ENCODE peak calls at places on chromosomes 11 and 22, in nine cellular contexts. J, H, D, P, Z, L, V, I and T are unnamed samples.
A peak's percentile ranks its signal among the peaks of the same experiment; 100 is the strongest.

GRCh38 chr22:17518379-17518778 is 44.9 kb upstream of the SLC25A18 start:
- DNase-seq in Z (no peak), I (no peak), H (no peak), J (no peak), L (no peak), V (no peak), D (no peak), P (no peak), T (no peak)

GRCh38 chr22:48797731-48798130 is 1029.9 kb downstream of the BRD1 start:
- DNase-seq in J (no peak), I (no peak), V (no peak), Z (no peak), L (no peak), H (no peak), P (no peak), D (no peak), T (no peak)

GRCh38 chr11:31641477-31642062 is 132.0 kb downstream of the ELP4 start:
- DNase-seq in J (peak; percentile 51), P (peak; percentile 65), V (peak; percentile 16), H (peak; percentile 53), Z (peak; percentile 86), I (peak; percentile 27), D (no peak), L (peak; percentile 68), T (no peak)

GRCh38 chr11:17533341-17533740 is 10.9 kb downstream of the USH1C start:
- DNase-seq in V (no peak), L (no peak), Z (no peak), D (no peak), P (no peak), J (no peak), H (no peak), I (no peak), T (no peak)

GRCh38 chr11:79206951-79207350 is 233.9 kb downstream of the TENM4 start:
- DNase-seq in J (peak; percentile 10), L (no peak), H (no peak), I (no peak), V (no peak), Z (peak; percentile 50), D (no peak), P (peak; percentile 38), T (no peak)

GRCh38 chr22:29202231-29203192 is 3.2 kb upstream of the EMID1 start:
- DNase-seq in L (peak; percentile 45), H (peak; percentile 35), Z (peak; percentile 68), V (no peak), P (peak; percentile 59), I (peak; percentile 58), D (no peak), J (no peak), T (no peak)

GRCh38 chr11:47539681-47540039 is 13.3 kb downstream of the CELF1 start:
- DNase-seq in Z (no peak), P (no peak), L (peak; percentile 22), V (peak; percentile 9), D (no peak), J (no peak), I (no peak), H (no peak), T (no peak)

GRCh38 chr11:789951-790350 is at the start of gene CEND1:
- DNase-seq in J (peak; percentile 65), H (peak; percentile 48), D (no peak), I (no peak), L (peak; percentile 44), V (no peak), Z (peak; percentile 79), P (peak; percentile 62), T (no peak)

GRCh38 chr11:131696584-131697120 is 326.2 kb downstream of the NTM start:
- DNase-seq in H (no peak), L (no peak), D (no peak), V (no peak), Z (no peak), I (no peak), J (no peak), P (no peak), T (no peak)

GRCh38 chr11:27211370-27212127 is 151.5 kb downstream of the CCDC34 start:
- DNase-seq in H (no peak), I (no peak), Z (peak; percentile 48), J (no peak), L (no peak), D (no peak), P (peak; percentile 58), V (no peak), T (no peak)
- TF ChIP-seq CTCF in H (peak; percentile 74), I (peak; percentile 39), Z (peak; percentile 72), J (peak; percentile 29), L (peak; percentile 41), D (no peak), P (peak; percentile 52), V (no peak), T (peak; percentile 71)

GRCh38 chr11:8266246-8267241 is 2.9 kb upstream of the LMO1 start:
- DNase-seq in Z (no peak), D (no peak), P (no peak), L (no peak), I (no peak), H (no peak), V (no peak), J (no peak), T (no peak)

GRCh38 chr11:8267831-8268529 is 4.3 kb upstream of the LMO1 start:
- DNase-seq in I (no peak), L (peak; percentile 18), Z (peak; percentile 65), J (peak; percentile 49), D (peak; percentile 25), H (no peak), P (peak; percentile 43), V (no peak), T (no peak)

GRCh38 chr11:8267280-8267679 is 3.6 kb upstream of the LMO1 start:
- DNase-seq in P (no peak), J (no peak), H (no peak), D (no peak), L (no peak), V (no peak), I (no peak), Z (no peak), T (no peak)

GRCh38 chr11:8263769-8264410 is at the start of gene LMO1:
- DNase-seq in H (peak; percentile 89), Z (peak; percentile 91), D (peak; percentile 77), J (peak; percentile 94), I (peak; percentile 83), L (peak; percentile 77), P (peak; percentile 91), V (peak; percentile 90), T (peak; percentile 89)

DNA sequence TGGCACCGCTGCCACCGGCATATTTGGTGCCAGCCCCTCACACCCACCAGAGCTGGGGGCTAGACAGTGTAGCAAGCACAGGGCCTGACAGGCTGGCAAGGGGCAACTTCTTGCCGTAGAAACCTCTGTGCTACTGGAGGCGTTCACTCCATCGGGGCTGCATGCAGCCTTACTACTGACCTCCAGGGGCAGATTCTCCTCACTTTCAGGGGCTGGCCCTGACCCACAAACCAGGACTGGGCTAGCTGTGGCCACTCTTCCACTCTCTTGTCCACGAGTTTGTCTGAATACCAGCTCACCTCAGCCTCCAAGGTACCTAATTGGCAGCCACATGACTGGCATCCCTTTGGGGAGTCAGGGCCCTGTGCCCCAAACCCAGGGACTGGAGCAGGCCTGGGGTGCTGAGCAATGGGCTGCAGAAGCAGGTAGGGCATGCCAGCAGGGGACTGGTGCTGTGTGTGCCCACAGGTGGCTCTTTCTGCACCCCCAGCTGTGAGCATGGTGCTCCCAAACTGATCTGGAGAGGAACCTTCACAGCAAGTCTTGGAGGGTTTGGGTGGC is 2.1 kb upstream of the LMO1 start:
- DNase-seq in I (no peak), H (peak; percentile 32), P (peak; percentile 44), Z (peak; percentile 67), D (no peak), L (no peak), J (no peak), V (no peak), T (no peak)
- TF ChIP-seq CTCF in I (no peak), H (peak; percentile 38), P (peak; percentile 18), Z (peak; percentile 53), D (no peak), L (peak; percentile 16), J (peak; percentile 42), V (peak; percentile 6), T (peak; percentile 66)

DNA sequence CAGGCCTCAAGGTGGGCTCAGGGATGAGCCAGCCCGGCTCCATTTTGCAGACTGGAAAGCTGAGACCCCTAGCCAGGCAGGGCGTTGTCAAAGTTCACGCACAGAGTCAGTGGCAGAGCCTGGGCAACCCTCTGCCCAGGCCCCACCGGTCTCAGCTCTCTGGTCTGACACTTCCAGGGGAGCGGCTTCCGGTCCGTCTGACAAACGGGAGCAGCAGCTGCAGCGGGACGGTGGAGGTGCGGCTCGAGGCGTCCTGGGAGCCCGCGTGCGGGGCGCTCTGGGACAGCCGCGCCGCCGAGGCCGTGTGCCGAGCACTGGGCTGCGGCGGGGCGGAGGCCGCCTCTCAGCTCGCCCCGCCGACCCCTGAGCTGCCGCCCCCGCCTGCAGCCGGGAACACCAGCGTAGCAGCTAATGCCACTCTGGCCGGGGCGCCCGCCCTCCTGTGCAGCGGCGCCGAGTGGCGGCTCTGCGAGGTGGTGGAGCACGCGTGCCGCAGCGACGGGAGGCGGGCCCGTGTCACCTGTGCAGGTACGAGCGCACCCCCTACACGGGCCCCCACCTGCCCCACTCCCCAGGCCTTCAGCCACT is 36.0 kb downstream of the CD6 start:
- DNase-seq in P (peak; percentile 47), Z (peak; percentile 70), L (peak; percentile 31), J (peak; percentile 61), D (peak; percentile 40), H (no peak), I (peak; percentile 36), V (peak; percentile 22), T (no peak)
- TF ChIP-seq CTCF in P (no peak), Z (no peak), L (no peak), J (no peak), D (no peak), H (no peak), I (no peak), V (no peak), T (no peak)

GRCh38 chr11:22177186-22177585 is 15.7 kb upstream of the ANO5 start:
- DNase-seq in I (no peak), D (no peak), Z (peak; percentile 21), H (no peak), P (no peak), L (no peak), J (no peak), V (no peak), T (no peak)
- TF ChIP-seq CTCF in I (no peak), D (no peak), Z (peak; percentile 2), H (peak; percentile 47), P (no peak), L (peak; percentile 26), J (no peak), V (no peak), T (peak; percentile 43)

DNA sequence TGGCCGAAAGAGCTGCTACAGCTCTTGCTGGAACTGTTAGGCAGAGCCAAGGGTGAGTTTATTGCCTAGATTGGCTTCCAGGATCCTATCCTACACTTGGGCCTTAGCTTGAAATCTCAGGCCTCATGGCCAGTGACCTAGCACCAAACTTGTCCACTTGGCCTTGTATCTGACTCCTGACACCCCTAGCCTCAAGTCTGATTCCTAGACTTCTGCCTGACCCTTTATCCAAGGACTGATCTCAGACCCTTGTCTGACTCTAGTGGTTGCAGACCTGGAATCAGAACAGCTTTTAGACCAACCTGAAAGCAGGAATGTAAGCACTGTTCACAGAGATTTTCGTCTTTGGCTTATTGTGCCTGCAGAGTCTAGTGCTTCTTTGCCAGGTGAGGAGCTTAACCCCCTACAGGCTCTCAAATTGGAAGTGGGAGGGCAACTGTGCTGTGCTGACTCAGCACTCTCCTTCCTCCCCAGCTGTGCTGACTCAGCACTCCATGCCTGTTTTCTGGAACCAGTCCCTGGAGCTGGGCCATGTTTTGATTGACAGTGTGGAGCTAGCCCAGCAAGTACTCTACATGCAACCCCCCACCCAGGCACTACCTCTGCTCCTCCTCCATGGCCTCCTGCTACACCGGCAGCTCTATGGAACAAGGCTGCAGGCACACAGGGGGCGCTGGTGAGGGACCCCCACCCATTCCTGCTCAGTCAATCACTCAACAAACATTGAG is 35.1 kb downstream of the RRP8 start:
- DNase-seq in P (peak; percentile 61), D (peak; percentile 50), L (peak; percentile 65), J (no peak), H (no peak), I (no peak), Z (peak; percentile 67), V (peak; percentile 32), T (no peak)
- TF ChIP-seq CTCF in P (peak; percentile 41), D (no peak), L (no peak), J (no peak), H (no peak), I (no peak), Z (peak; percentile 59), V (no peak), T (no peak)